ENCODE peak calls at places on chromosomes 3 and 15, in eight cellular contexts. J is bronchial epithelial cell, X is fibroblast of mammary gland, G is HFFc6, I is heart left ventricle, F is AG10803, C is cardiac fibroblast, W is MCF 10A. K is an unnamed sample.

GRCh38 chr15:31453558-31454318 is 127.1 kb downstream of the KLF13 start:
- DNase-seq in I (peak), F (no peak), J (no peak), W (no peak), X (no peak), C (no peak), G (no peak), K (no peak)

GRCh38 chr3:113193719-113194118 is 17.6 kb upstream of the BOC start:
- DNase-seq in G (no peak), X (no peak), C (no peak), F (no peak), W (no peak), I (no peak), J (no peak), K (no peak)

GRCh38 chr3:194685723-194686413 is at the start of gene FAM43A:
- DNase-seq in I (peak), F (peak), G (peak), C (peak), X (peak), W (peak), J (peak), K (peak)

GRCh38 chr3:100574536-100574935 is 34.9 kb upstream of the ADGRG7 start:
- DNase-seq in J (no peak), G (no peak), C (no peak), I (no peak), F (no peak), W (no peak), X (no peak), K (no peak)

GRCh38 chr15:43550527-43551363 is 33.3 kb downstream of the MAP1A start:
- DNase-seq in I (no peak), C (peak), F (peak), W (no peak), J (peak), G (peak), X (peak), K (no peak)

GRCh38 chr3:152315623-152316022 is 46.9 kb downstream of the MBNL1 start:
- DNase-seq in I (no peak), W (no peak), X (no peak), C (peak), F (no peak), G (no peak), J (no peak), K (no peak)

GRCh38 chr3:141335531-141336042 is 32.7 kb upstream of the ZBTB38 start:
- DNase-seq in F (peak), G (peak), C (no peak), I (no peak), J (peak), W (no peak), X (peak), K (no peak)

GRCh38 chr15:90596943-90597342 is 67.2 kb downstream of the CRTC3 start:
- DNase-seq in I (no peak), G (no peak), F (peak), X (no peak), J (no peak), W (no peak), C (no peak), K (no peak)

GRCh38 chr15:39124925-39125625 is 455.8 kb upstream of the THBS1 start:
- DNase-seq in W (no peak), X (peak), J (peak), G (peak), I (no peak), F (no peak), C (peak), K (no peak)

GRCh38 chr15:31412824-31413223 is 86.2 kb downstream of the KLF13 start:
- DNase-seq in C (no peak), J (no peak), W (peak), G (no peak), X (no peak), F (no peak), I (no peak), K (peak)

GRCh38 chr3:10437272-10437994 is 68.0 kb downstream of the ATP2B2 start:
- DNase-seq in I (no peak), W (no peak), C (peak), X (peak), G (peak), J (peak), F (peak), K (no peak)

GRCh38 chr15:101101676-101102075 is 150.2 kb downstream of the CHSY1 start:
- DNase-seq in J (no peak), X (no peak), C (no peak), W (no peak), I (no peak), F (no peak), G (no peak), K (no peak)

GRCh38 chr15:101103589-101103988 is 148.3 kb downstream of the CHSY1 start:
- DNase-seq in G (no peak), J (no peak), X (no peak), C (no peak), F (no peak), I (no peak), W (no peak), K (no peak)

GRCh38 chr15:101104186-101104585 is 147.7 kb downstream of the CHSY1 start:
- DNase-seq in X (no peak), G (no peak), J (no peak), C (no peak), F (no peak), I (no peak), W (no peak), K (no peak)

GRCh38 chr15:101100593-101101442 is 151.0 kb downstream of the CHSY1 start:
- DNase-seq in C (no peak), G (no peak), I (no peak), F (no peak), W (no peak), X (no peak), J (no peak), K (no peak)

DNA sequence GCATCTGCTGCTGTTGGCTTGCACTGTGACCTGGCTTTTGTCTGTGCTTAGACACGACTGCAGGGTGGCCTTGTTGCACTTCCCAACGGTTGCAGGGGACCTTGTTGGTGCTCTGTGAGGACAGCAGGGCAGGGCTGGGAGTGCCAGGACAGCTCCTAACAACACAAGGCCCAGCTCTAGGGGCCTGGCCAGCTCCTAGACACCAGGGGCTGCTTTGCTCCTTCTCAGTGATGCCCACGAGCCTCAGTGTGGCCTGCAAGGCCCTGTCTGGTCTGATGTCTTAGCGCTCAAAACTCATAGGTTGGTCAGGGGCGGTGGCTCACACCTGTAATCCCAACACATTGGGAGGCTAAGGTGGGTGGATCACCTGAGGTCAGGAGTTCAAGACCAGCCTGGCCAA is 149.1 kb downstream of the CHSY1 start:
- DNase-seq in X (no peak), C (no peak), F (no peak), G (no peak), W (no peak), J (no peak), I (no peak), K (no peak)
- TF ChIP-seq CTCF in X (no peak), C (no peak), F (no peak), G (no peak), W (no peak), J (no peak), I (no peak), K (no peak)

GRCh38 chr15:52731732-52732470 is 52.7 kb upstream of the ATOSA start:
- DNase-seq in J (no peak), C (no peak), I (no peak), W (no peak), G (no peak), F (no peak), X (no peak), K (no peak)

GRCh38 chr15:52731004-52731403 is 51.8 kb upstream of the ATOSA start:
- DNase-seq in X (no peak), I (no peak), J (no peak), F (no peak), G (no peak), C (no peak), W (no peak), K (no peak)

GRCh38 chr15:52728899-52729298 is 49.7 kb upstream of the ATOSA start:
- DNase-seq in F (peak), C (peak), J (peak), G (peak), X (peak), W (peak), I (no peak), K (no peak)

GRCh38 chr15:52730594-52730993 is 51.4 kb upstream of the ATOSA start:
- DNase-seq in W (no peak), X (no peak), G (no peak), C (no peak), J (no peak), F (no peak), I (no peak), K (no peak)

DNA sequence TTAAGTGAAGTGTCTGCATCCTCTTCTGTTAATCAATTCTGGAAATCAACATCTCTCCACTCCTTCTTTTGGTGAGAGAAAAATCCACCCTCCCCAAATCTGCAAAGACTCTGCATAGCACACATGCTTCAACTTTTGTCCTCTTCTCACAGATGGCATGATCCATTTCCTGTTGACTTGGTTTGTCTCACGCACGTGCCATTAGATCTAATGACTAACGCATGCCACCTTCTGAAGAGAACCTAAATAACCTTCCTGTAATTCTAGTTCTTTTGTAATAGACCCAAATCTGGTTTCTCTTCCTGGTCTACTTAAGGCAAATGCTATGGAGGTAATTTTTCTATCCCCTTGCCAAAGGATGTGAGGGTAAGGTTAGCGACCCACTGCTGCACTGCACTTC is 51.0 kb upstream of the ATOSA start:
- DNase-seq in J (peak), I (no peak), X (peak), W (peak), C (peak), F (peak), G (peak), K (no peak)
- TF ChIP-seq CTCF in J (no peak), I (no peak), X (no peak), W (no peak), C (no peak), F (no peak), G (peak), K (no peak)

DNA sequence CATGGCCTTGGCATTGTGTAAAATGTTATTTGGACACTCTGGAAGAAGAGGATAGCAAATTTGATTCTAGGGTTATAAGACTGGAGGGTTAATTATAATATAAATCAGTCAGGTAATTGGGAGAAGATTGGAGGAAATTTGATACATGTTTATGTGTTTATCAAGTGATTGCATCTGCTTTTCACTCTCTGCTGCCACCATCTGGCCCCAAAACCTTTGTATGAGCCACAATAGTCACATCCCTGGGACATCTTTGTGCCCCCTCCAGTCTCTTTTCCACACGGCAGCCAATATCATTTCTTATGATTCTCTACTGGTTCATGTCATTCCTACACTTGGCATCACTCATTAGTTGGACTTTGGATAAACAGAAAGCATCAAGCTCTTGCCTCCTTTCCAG is 602.2 kb upstream of the SUCLG2 start:
- DNase-seq in G (no peak), F (no peak), W (peak), C (no peak), J (no peak), I (no peak), X (no peak), K (no peak)
- TF ChIP-seq CTCF in G (peak), F (no peak), W (no peak), C (no peak), J (peak), I (no peak), X (no peak), K (no peak)

DNA sequence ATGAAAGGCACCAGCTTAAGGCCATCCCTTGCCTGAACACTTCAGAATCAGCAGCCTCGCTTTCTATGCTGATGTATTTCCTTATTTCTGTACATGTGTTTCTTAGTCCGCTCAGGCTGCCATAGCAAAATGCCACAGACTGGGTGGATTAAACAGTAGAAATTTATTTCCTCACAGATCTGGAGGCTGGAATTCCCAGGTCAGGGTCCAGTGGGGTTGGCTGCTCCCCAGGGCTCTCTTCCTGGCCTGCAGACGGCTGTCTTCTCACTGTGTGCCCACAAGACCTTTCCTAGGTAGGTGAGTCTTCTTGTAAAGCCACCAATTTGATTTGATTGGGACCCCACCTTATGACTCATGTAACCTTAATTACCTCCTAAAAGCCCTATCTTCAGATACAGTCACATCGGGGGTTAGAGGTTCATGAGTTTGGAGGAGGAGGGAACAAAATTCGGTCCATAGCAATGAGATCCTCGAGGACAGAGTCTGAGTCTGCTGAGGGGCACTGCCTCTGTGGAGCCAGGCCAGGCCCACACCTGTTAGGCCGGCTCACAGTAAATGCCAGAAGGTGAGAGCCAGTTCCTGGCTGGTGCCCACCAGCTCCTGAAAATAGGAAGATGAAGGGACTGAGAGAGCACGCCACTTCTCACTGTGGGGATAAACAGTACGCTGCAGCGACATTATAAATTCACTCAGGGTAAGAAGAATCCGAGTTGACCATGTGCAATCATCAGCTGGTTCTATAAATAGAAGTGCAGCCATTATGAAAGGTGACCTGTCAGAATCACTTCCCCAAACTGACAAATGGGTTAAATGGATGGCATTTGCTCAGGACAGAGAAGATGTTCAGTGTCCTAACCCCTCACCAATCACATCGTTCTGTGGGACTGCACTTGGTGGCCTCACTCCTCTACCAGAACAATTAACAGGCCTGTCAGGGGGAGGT is 41.1 kb downstream of the CTXND1 start:
- DNase-seq in G (no peak), C (no peak), I (no peak), X (no peak), W (no peak), J (no peak), F (no peak), K (no peak)
- TF ChIP-seq CTCF in G (no peak), C (no peak), I (no peak), X (no peak), W (no peak), J (no peak), F (no peak), K (no peak)

GRCh38 chr3:129313415-129313982 is 34.8 kb downstream of the HMCES start:
- DNase-seq in C (no peak), G (no peak), W (peak), X (peak), F (peak), J (no peak), I (no peak), K (no peak)

GRCh38 chr3:129313983-129314756 is 35.5 kb downstream of the HMCES start:
- DNase-seq in G (peak), X (peak), J (no peak), F (peak), C (peak), I (no peak), W (peak), K (no peak)

GRCh38 chr3:129315386-129315991 is 36.8 kb downstream of the HMCES start:
- DNase-seq in G (no peak), C (peak), W (peak), F (peak), I (peak), X (no peak), J (no peak), K (no peak)

GRCh38 chr3:129316121-129317013 is 37.7 kb downstream of the HMCES start:
- DNase-seq in X (peak), G (peak), W (peak), C (peak), F (peak), J (peak), I (peak), K (peak)

DNA sequence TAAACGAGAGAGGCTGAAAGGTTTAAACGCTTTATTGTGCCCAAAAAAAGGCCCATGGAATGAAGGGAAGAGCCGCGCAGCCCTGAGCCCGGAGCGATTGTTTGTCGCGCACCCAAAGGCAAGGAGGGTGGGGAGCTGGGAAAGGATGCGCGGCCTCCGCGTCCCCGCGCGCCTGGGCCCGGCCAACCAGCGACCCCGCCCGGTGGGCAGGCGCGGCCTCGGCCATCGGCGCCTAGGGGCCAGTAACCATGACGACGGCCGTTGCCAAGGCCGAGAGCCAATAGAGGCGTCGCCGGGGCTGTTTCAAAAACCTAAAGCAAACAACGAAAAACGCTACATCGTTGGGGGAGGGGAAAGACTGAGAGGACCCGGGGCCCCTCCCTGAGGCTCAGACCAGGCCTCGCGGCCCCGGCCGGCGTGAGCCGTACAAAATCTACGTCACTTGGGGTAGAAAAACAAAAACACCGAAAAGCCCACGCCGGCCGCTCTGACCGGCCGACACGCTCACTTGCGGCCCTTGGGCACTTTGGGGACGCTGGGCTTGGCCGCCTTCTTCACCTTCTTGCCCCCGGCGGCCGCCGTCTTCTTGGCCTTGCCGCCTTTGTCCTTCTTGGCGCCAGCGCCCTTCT is 36.2 kb downstream of the HMCES start:
- DNase-seq in W (peak), I (peak), J (peak), C (peak), X (peak), F (peak), G (peak), K (peak)
- TF ChIP-seq CTCF in W (no peak), I (no peak), J (no peak), C (no peak), X (no peak), F (no peak), G (peak), K (no peak)